ENCODE peak calls at places on chromosomes 4 and X, in nine cellular contexts. T is NCI-H82, O is globus pallidus, I is posterior cingulate gyrus, D is thoracic aorta, V is uterus, P is amniotic stem cell, U is hippocampal formation, S is lower lobe of right lung. Z is an unnamed sample.

GRCh38 chr4:173252024-173252935 is 81.9 kb downstream of the HMGB2 start:
- DNase-seq in P (peak; percentile 63), U (no peak), D (peak; percentile 36), O (peak; percentile 37), S (no peak), T (no peak), I (peak; percentile 31), V (peak; percentile 84), Z (no peak)

GRCh38 chrX:107701493-107702121 is 73.3 kb downstream of the PRPS1 start:
- DNase-seq in O (no peak), D (no peak), T (no peak), P (no peak), S (no peak), U (no peak), I (no peak), V (peak; percentile 11), Z (no peak)

GRCh38 chr4:24477919-24478318 is 106.4 kb downstream of the DHX15 start:
- DNase-seq in I (no peak), P (peak; percentile 25), O (no peak), D (no peak), S (no peak), V (no peak), U (no peak), T (peak; percentile 66), Z (no peak)

GRCh38 chr4:142614621-142615323 is 231.3 kb downstream of the INPP4B start:
- DNase-seq in S (no peak), D (no peak), T (no peak), P (peak; percentile 0), V (no peak), O (no peak), I (no peak), U (no peak), Z (no peak)

GRCh38 chr4:66906314-66906713 is 639.0 kb downstream of the CENPC start:
- DNase-seq in O (no peak), I (no peak), V (no peak), P (no peak), D (no peak), S (no peak), T (peak; percentile 96), U (no peak), Z (no peak)

GRCh38 chrX:11499076-11500044 is 166.4 kb downstream of the ARHGAP6 start:
- DNase-seq in T (no peak), O (no peak), S (no peak), U (no peak), P (peak; percentile 10), I (no peak), V (no peak), D (no peak), Z (no peak)

GRCh38 chr4:53702334-53703266 is 111.3 kb upstream of the LNX1 start:
- DNase-seq in D (peak; percentile 14), V (peak; percentile 80), P (peak; percentile 40), S (peak; percentile 77), U (peak; percentile 74), O (peak; percentile 63), I (peak; percentile 42), T (peak; percentile 6), Z (no peak)

GRCh38 chr4:3484057-3484973 is 21.2 kb downstream of the DOK7 start:
- DNase-seq in D (peak; percentile 60), P (no peak), I (no peak), T (no peak), V (no peak), S (no peak), U (no peak), O (no peak), Z (no peak)

GRCh38 chrX:104372547-104372946 is 117.8 kb upstream of the ESX1 start:
- DNase-seq in V (no peak), D (no peak), I (no peak), P (no peak), U (no peak), T (no peak), S (no peak), O (no peak), Z (no peak)

GRCh38 chr4:1873776-1874175 is 2.6 kb downstream of the NSD2 start:
- DNase-seq in P (no peak), T (no peak), I (no peak), S (peak; percentile 56), V (no peak), U (no peak), D (no peak), O (no peak), Z (no peak)

GRCh38 chrX:80022363-80023031 is 7.9 kb downstream of the TBX22 start:
- DNase-seq in V (no peak), T (peak; percentile 0), S (no peak), O (no peak), U (no peak), I (no peak), P (no peak), D (no peak), Z (no peak)

GRCh38 chrX:110409925-110410324 is 51.3 kb downstream of the RTL9 start:
- DNase-seq in T (no peak), S (no peak), V (no peak), P (peak; percentile 0), I (no peak), D (no peak), U (no peak), O (no peak), Z (no peak)

GRCh38 chr4:41877020-41877796 is 58.0 kb upstream of the TMEM33 start:
- DNase-seq in O (no peak), P (no peak), D (no peak), I (no peak), T (no peak), V (no peak), S (no peak), U (no peak), Z (no peak)

GRCh38 chr4:38145033-38145673 is 185.0 kb downstream of the PTTG2 start:
- DNase-seq in U (no peak), V (no peak), T (no peak), S (no peak), P (no peak), O (no peak), D (no peak), I (no peak), Z (no peak)

GRCh38 chr4:76562161-76562560 is 127.1 kb downstream of the SHROOM3 start:
- DNase-seq in V (no peak), T (no peak), I (no peak), U (no peak), P (peak; percentile 32), O (no peak), D (no peak), S (no peak), Z (no peak)

GRCh38 chr4:85510632-85510984 is 35.7 kb downstream of the ARHGAP24 start:
- DNase-seq in V (no peak), O (no peak), I (no peak), D (no peak), U (no peak), P (no peak), S (no peak), T (no peak), Z (no peak)

GRCh38 chr4:42568610-42569207 is 88.2 kb downstream of the ATP8A1 start:
- DNase-seq in U (peak; percentile 59), S (no peak), P (peak; percentile 5), D (no peak), V (peak; percentile 61), O (peak; percentile 87), I (peak; percentile 70), T (peak; percentile 86), Z (peak; percentile 15)

GRCh38 chr4:133157460-133158160 is 8.5 kb downstream of the PCDH10 start:
- DNase-seq in T (peak; percentile 9), P (no peak), V (no peak), D (no peak), O (peak; percentile 60), I (no peak), U (no peak), S (no peak), Z (no peak)

GRCh38 chrX:120380699-120381098 is 18.8 kb downstream of the ATP1B4 start:
- DNase-seq in V (no peak), S (no peak), I (no peak), P (no peak), T (peak; percentile 66), O (no peak), D (no peak), U (no peak), Z (no peak)

GRCh38 chr4:687975-688694 is 816 bp downstream of the SLC49A3 start:
- DNase-seq in D (no peak), I (no peak), T (no peak), P (no peak), S (no peak), V (no peak), O (no peak), U (no peak), Z (no peak)

GRCh38 chr4:3291969-3292570 is 751 bp upstream of the RGS12 start:
- DNase-seq in P (no peak), V (peak; percentile 57), O (peak; percentile 61), T (peak; percentile 62), S (peak; percentile 82), D (no peak), I (peak; percentile 45), U (no peak), Z (no peak)